ENCODE peak calls at places on chromosomes 3 and 15, in ten cellular contexts. C is colonic mucosa, S is SHP77, G is astrocyte, O is A549, V is cardiac muscle cell, J is ELR, B is H7, W is dorsolateral prefrontal cortex, M is memory B cell. E is an unnamed sample.

GRCh38 chr3:127216415-127217261 is 23.7 kb downstream of the PRR23E start:
- DNase-seq in C (no peak), S (no peak), G (no peak), O (no peak), V (no peak), J (no peak), B (peak; percentile 26), W (no peak), M (no peak), E (no peak)

GRCh38 chr3:55329849-55330248 is 157.3 kb downstream of the WNT5A start:
- DNase-seq in C (no peak), S (no peak), G (peak; percentile 97), O (no peak), V (peak; percentile 69), J (peak; percentile 92), B (no peak), W (no peak), M (no peak), E (peak; percentile 79)

GRCh38 chr3:133097214-133097613 is 59.0 kb downstream of the TMEM108 start:
- DNase-seq in C (no peak), S (no peak), G (peak; percentile 86), O (no peak), V (peak; percentile 71), J (no peak), B (no peak), W (no peak), M (no peak), E (peak; percentile 60)

GRCh38 chr3:126180477-126181397 is at the start of gene ALDH1L1:
- DNase-seq in C (peak; percentile 76), S (no peak), G (peak; percentile 36), O (no peak), V (peak; percentile 93), J (peak; percentile 50), B (peak; percentile 84), W (peak; percentile 74), M (no peak), E (no peak)

GRCh38 chr15:101244039-101244781 is 7.6 kb downstream of the CHSY1 start:
- DNase-seq in C (no peak), S (no peak), G (peak; percentile 62), O (no peak), V (no peak), J (no peak), B (no peak), W (no peak), M (no peak), E (no peak)

GRCh38 chr3:155326901-155327300 is 33.4 kb upstream of the STRIT1 start:
- DNase-seq in C (no peak), S (no peak), G (no peak), O (no peak), V (no peak), J (no peak), B (no peak), W (no peak), M (no peak), E (no peak)

GRCh38 chr3:13208706-13209295 is 135.6 kb upstream of the IQSEC1 start:
- DNase-seq in C (no peak), S (no peak), G (no peak), O (no peak), V (no peak), J (no peak), B (peak; percentile 57), W (no peak), M (no peak), E (no peak)

GRCh38 chr3:120497318-120497717 is 46.5 kb upstream of the FSTL1 start:
- DNase-seq in C (no peak), S (no peak), G (peak; percentile 98), O (no peak), V (peak; percentile 88), J (peak; percentile 93), B (no peak), W (no peak), M (no peak), E (peak; percentile 84)

GRCh38 chr15:25417604-25418003 is 21.2 kb downstream of the UBE3A start:
- DNase-seq in C (no peak), S (no peak), G (no peak), O (no peak), V (no peak), J (no peak), B (no peak), W (no peak), M (no peak), E (no peak)

GRCh38 chr15:78131295-78132021 is at the start of gene CIB2:
- DNase-seq in C (peak; percentile 72), S (peak; percentile 80), G (peak; percentile 26), O (peak; percentile 92), V (peak; percentile 76), J (peak; percentile 63), B (peak; percentile 98), W (no peak), M (peak; percentile 90), E (peak; percentile 22)

GRCh38 chr15:92168284-92168683 is 225.4 kb upstream of the ST8SIA2 start:
- DNase-seq in C (no peak), S (no peak), G (no peak), O (no peak), V (no peak), J (no peak), B (no peak), W (no peak), M (no peak), E (no peak)

GRCh38 chr15:23532019-23532418 is 33.5 kb upstream of the MKRN3 start:
- DNase-seq in C (no peak), S (no peak), G (no peak), O (no peak), V (peak; percentile 2), J (peak; percentile 7), B (no peak), W (peak; percentile 30), M (no peak), E (no peak)

GRCh38 chr15:57406040-57406772 is 29.9 kb downstream of the CGNL1 start:
- DNase-seq in C (no peak), S (no peak), G (no peak), O (no peak), V (no peak), J (peak; percentile 8), B (no peak), W (no peak), M (no peak), E (no peak)

GRCh38 chr15:38562278-38562677 is 2.3 kb downstream of the RASGRP1 start:
- DNase-seq in C (no peak), S (no peak), G (no peak), O (no peak), V (no peak), J (no peak), B (peak; percentile 30), W (no peak), M (no peak), E (no peak)

GRCh38 chr3:42651248-42652091 is 2.0 kb upstream of the ZBTB47 start:
- DNase-seq in C (no peak), S (no peak), G (peak; percentile 65), O (no peak), V (peak; percentile 58), J (peak; percentile 82), B (peak; percentile 45), W (no peak), M (no peak), E (peak; percentile 53)

GRCh38 chr3:149131594-149131993 is 2.2 kb downstream of the HPS3 start:
- DNase-seq in C (no peak), S (no peak), G (no peak), O (no peak), V (no peak), J (no peak), B (no peak), W (no peak), M (no peak), E (no peak)

GRCh38 chr15:29270169-29270955 is 740 bp upstream of the NSMCE3 start:
- DNase-seq in C (peak; percentile 21), S (no peak), G (peak; percentile 55), O (no peak), V (peak; percentile 51), J (peak; percentile 60), B (peak; percentile 19), W (no peak), M (no peak), E (no peak)

GRCh38 chr3:73504255-73504654 is 120.5 kb downstream of the PDZRN3 start:
- DNase-seq in C (peak; percentile 49), S (peak; percentile 82), G (no peak), O (no peak), V (no peak), J (no peak), B (no peak), W (no peak), M (no peak), E (no peak)

GRCh38 chr3:123112232-123112631 is 45.4 kb downstream of the PDIA5 start:
- DNase-seq in C (no peak), S (no peak), G (no peak), O (no peak), V (no peak), J (no peak), B (no peak), W (no peak), M (no peak), E (no peak)

GRCh38 chr3:185942907-185943306 is 5.1 kb upstream of the TRA2B start:
- DNase-seq in C (no peak), S (no peak), G (no peak), O (no peak), V (no peak), J (no peak), B (no peak), W (no peak), M (no peak), E (no peak)

GRCh38 chr15:34691024-34691423 is 63.8 kb downstream of the GJD2 start:
- DNase-seq in C (no peak), S (no peak), G (no peak), O (no peak), V (no peak), J (peak; percentile 62), B (no peak), W (no peak), M (no peak), E (no peak)

GRCh38 chr3:65334045-65334665 is 646.4 kb upstream of the ADAMTS9 start:
- DNase-seq in C (no peak), S (no peak), G (no peak), O (no peak), V (peak; percentile 51), J (peak; percentile 6), B (peak; percentile 22), W (no peak), M (no peak), E (no peak)

GRCh38 chr15:86743283-86743903 is 663.7 kb downstream of the AGBL1 start:
- DNase-seq in C (peak; percentile 65), S (peak; percentile 58), G (peak; percentile 9), O (peak; percentile 10), V (no peak), J (peak; percentile 7), B (peak; percentile 43), W (no peak), M (no peak), E (peak; percentile 7)

GRCh38 chr3:146692254-146692653 is 87.1 kb upstream of the PLSCR5 start:
- DNase-seq in C (no peak), S (no peak), G (no peak), O (no peak), V (no peak), J (no peak), B (no peak), W (no peak), M (no peak), E (no peak)

GRCh38 chr15:52078876-52079700 is 33.5 kb downstream of the BCL2L10 start:
- DNase-seq in C (peak; percentile 93), S (peak; percentile 74), G (no peak), O (peak; percentile 79), V (peak; percentile 79), J (peak; percentile 78), B (peak; percentile 87), W (peak; percentile 72), M (peak; percentile 78), E (no peak)

GRCh38 chr3:153753035-153753434 is 368.2 kb upstream of the ARHGEF26 start:
- DNase-seq in C (no peak), S (no peak), G (no peak), O (no peak), V (no peak), J (no peak), B (no peak), W (no peak), M (no peak), E (no peak)

GRCh38 chr3:11847607-11848006 is 922 bp upstream of the TAMM41 start:
- DNase-seq in C (no peak), S (peak; percentile 13), G (no peak), O (no peak), V (no peak), J (no peak), B (peak; percentile 26), W (no peak), M (no peak), E (peak; percentile 9)

GRCh38 chr3:8622873-8623725 is 21.5 kb downstream of the SSUH2 start:
- DNase-seq in C (peak; percentile 58), S (peak; percentile 76), G (peak; percentile 35), O (peak; percentile 85), V (peak; percentile 85), J (peak; percentile 66), B (peak; percentile 95), W (peak; percentile 77), M (peak; percentile 36), E (peak; percentile 61)

E was measured in kidney glomerular epithelial cell.